ENCODE peak calls at places on chromosome 3, in six cellular contexts. E, Y, D, V, Q and I are unnamed samples.

GRCh38 chr3:104291437-104291851 is 1075.3 kb upstream of the ALCAM start:
- DNase-seq in E (no peak), Y (no peak), D (no peak), V (no peak), Q (no peak), I (no peak)

GRCh38 chr3:50227390-50228183 is 8.4 kb upstream of the GNAI2 start:
- DNase-seq in E (peak; percentile 96), Y (peak; percentile 97), D (peak; percentile 97), V (peak; percentile 88), Q (peak; percentile 92), I (peak; percentile 89)

GRCh38 chr3:51933471-51934138 is 8.1 kb downstream of the RRP9 start:
- DNase-seq in E (no peak), Y (no peak), D (peak; percentile 53), V (no peak), Q (no peak), I (no peak)

GRCh38 chr3:184373422-184373821 is 4.6 kb downstream of the THPO start:
- DNase-seq in E (peak; percentile 47), Y (no peak), D (peak; percentile 63), V (no peak), Q (no peak), I (peak; percentile 62)

GRCh38 chr3:158794936-158795518 is 6.8 kb upstream of the MFSD1 start:
- DNase-seq in E (no peak), Y (peak; percentile 63), D (no peak), V (no peak), Q (no peak), I (no peak)

GRCh38 chr3:116256843-116257485 is 188.3 kb downstream of the LSAMP start:
- DNase-seq in E (no peak), Y (peak; percentile 26), D (no peak), V (no peak), Q (no peak), I (no peak)

GRCh38 chr3:186107148-186108105 is 1.5 kb downstream of the ETV5 start:
- DNase-seq in E (peak; percentile 74), Y (peak; percentile 88), D (peak; percentile 88), V (peak; percentile 49), Q (no peak), I (peak; percentile 84)

GRCh38 chr3:10470666-10471336 is 34.6 kb downstream of the ATP2B2 start:
- DNase-seq in E (no peak), Y (peak; percentile 87), D (no peak), V (no peak), Q (peak; percentile 33), I (no peak)

GRCh38 chr3:15428539-15428938 is 1.1 kb downstream of the EAF1 start:
- DNase-seq in E (no peak), Y (no peak), D (no peak), V (no peak), Q (no peak), I (peak; percentile 33)

GRCh38 chr3:24235121-24235520 is 259.5 kb downstream of the THRB start:
- DNase-seq in E (no peak), Y (no peak), D (no peak), V (no peak), Q (no peak), I (no peak)

GRCh38 chr3:192802957-192803899 is 75.9 kb upstream of the FGF12 start:
- DNase-seq in E (no peak), Y (peak; percentile 77), D (no peak), V (no peak), Q (peak; percentile 36), I (no peak)

GRCh38 chr3:158683216-158683975 is 10.9 kb upstream of the LXN start:
- DNase-seq in E (no peak), Y (no peak), D (no peak), V (no peak), Q (no peak), I (no peak)

GRCh38 chr3:79937567-79937966 is 169.8 kb upstream of the ROBO1 start:
- DNase-seq in E (no peak), Y (peak; percentile 54), D (no peak), V (no peak), Q (peak; percentile 50), I (no peak)

GRCh38 chr3:62323241-62323640 is 50.1 kb downstream of the FEZF2 start:
- DNase-seq in E (no peak), Y (no peak), D (no peak), V (no peak), Q (no peak), I (no peak)

DNA sequence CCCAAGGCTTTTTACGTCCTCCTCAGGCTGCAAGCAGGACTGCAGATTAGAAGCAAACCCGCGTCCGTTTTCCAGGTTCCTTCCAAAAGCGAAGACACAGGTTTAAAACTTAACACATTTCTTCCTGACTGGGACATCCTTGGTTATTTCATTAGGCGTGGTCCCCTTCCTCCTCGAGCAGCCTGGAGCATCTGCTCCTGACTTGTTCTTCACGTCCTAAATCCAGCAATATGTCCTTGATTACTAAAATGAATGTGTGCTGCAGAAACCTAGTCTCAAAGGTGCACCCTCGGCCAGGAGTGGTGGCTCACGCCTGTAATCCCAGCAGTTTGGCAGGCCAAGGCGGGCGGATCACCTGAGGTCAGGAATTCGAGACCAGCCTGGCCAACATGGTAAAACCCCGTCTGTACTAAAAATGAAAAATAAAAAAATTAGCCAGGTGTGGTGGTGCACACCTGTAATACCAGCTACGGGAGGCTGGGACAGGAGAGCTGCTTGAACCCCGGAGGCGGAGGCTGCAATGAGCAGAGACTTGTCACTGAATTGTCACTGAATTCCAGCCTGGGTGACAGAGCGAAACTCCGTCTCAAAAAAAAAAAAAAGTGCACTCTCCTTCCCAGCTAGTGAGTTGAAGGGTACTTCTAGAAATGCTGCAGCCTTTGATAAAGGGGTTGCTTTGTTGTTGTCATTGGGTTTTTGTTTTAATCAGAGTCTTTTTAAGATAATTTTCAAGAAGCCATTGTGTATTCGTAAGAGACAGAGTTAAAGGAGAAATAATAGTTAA is 853 bp upstream of the LRIG1 start:
- DNase-seq in E (no peak), Y (no peak), D (no peak), V (no peak), Q (no peak), I (no peak)
- H3K4me3 ChIP-seq in E (peak overlapping the region; percentile 93), Y (peak overlapping the region; percentile 46), D (peak overlapping the region; percentile 15), V (peak overlapping the region; percentile 91), Q (peak overlapping the region; percentile 31), I (peak overlapping the region; percentile 50)

DNA sequence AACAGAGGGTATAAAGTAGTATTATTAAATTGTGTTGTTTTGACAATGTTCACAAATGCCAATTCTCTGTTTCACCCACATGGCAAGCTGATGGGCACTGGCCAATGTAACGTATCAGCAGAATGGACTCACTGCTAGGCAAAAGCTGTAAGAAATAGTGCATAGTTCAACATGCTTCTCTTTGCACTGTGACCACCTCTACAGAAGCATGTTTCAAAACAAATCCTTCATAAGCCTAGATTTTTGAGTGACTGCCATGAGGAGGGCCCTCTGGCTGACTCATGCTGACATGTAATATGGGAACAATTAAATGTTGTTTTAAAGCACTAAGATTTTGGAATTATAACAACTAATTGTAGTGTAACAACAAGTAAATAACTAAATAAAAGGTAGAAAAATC is 3.2 kb downstream of the GBE1 start:
- DNase-seq in E (no peak), Y (no peak), D (no peak), V (no peak), Q (no peak), I (peak; percentile 50)
- H3K4me3 ChIP-seq in E (no peak overlapping the region), Y (no peak overlapping the region), D (no peak overlapping the region), V (no peak overlapping the region), Q (no peak overlapping the region), I (no peak overlapping the region)

GRCh38 chr3:33642806-33643205 is 75.2 kb downstream of the CLASP2 start:
- DNase-seq in E (no peak), Y (no peak), D (no peak), V (no peak), Q (no peak), I (no peak)
- H3K4me3 ChIP-seq in E (no peak overlapping the region), Y (no peak overlapping the region), D (no peak overlapping the region), V (no peak overlapping the region), Q (no peak overlapping the region), I (no peak overlapping the region)

GRCh38 chr3:128482857-128483656 is 9.9 kb downstream of the GATA2 start:
- DNase-seq in E (peak; percentile 25), Y (peak; percentile 57), D (peak; percentile 85), V (peak; percentile 73), Q (no peak), I (no peak)
- H3K4me3 ChIP-seq in E (peak overlapping the region; percentile 84), Y (peak overlapping the region; percentile 53), D (no peak overlapping the region), V (peak overlapping the region; percentile 23), Q (peak overlapping the region; percentile 22), I (no peak overlapping the region)

DNA sequence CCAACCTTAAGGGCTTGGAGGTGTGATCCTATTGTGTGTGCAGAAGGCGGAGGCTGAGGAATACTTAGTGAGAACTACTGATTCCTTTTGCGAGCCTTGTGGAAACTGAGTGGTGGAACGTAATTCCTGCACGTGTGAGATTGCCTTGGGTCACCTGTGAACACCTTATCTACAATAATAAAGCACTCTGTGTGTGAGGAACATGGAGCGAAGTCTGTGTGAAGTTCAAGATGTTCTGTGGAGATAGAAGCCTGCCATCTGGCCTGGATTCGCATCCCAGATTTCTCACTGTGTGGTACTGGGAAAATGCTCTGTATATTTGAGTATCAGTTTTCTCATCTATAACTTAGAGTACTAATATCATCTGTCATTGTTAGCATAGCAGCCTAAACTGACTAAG is 179.5 kb upstream of the PDZRN3 start:
- DNase-seq in E (no peak), Y (no peak), D (no peak), V (no peak), Q (no peak), I (no peak)
- H3K4me3 ChIP-seq in E (no peak overlapping the region), Y (no peak overlapping the region), D (no peak overlapping the region), V (no peak overlapping the region), Q (no peak overlapping the region), I (no peak overlapping the region)

GRCh38 chr3:77149382-77149781 is 109.5 kb downstream of the ROBO2 start:
- DNase-seq in E (no peak), Y (no peak), D (no peak), V (no peak), Q (no peak), I (no peak)
- H3K4me3 ChIP-seq in E (no peak overlapping the region), Y (no peak overlapping the region), D (no peak overlapping the region), V (no peak overlapping the region), Q (no peak overlapping the region), I (no peak overlapping the region)

DNA sequence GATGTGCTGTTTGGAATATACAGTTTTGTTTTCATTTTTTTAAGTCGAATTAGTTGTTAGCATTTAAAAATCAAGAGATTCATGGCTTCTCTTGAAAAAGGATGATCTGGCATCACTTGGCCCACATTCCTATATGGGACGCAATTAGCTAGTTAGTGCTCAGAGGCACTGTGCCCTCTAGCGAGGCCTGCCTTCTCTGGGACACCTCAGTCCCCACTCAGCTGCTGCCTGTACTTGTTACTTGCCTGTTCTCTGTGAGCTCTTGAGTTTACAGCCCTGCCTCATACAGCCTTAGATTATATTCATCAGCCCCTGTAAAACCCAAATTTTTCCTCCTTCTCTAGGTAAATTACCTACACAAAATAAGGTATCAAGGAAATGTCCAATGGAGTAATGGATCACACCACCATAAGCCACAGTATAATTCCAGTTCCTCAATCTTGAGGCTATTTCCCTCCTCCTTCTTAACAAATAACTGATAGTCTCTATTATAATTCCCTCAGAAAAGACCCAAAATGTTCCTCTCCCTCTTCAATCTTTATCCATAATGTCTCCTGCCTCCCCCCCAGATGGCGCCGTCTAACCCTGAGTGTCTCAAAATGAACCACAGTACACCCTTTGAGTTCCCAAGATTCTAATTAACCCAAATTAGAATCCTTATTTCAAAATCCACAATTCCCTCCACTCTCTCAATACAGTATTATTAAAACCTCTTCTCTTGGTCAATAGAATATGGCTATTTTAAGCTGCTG is 2.7 kb downstream of the ZMAT3 start:
- DNase-seq in E (no peak), Y (peak; percentile 50), D (no peak), V (no peak), Q (no peak), I (peak; percentile 52)
- H3K4me3 ChIP-seq in E (no peak overlapping the region), Y (no peak overlapping the region), D (no peak overlapping the region), V (no peak overlapping the region), Q (no peak overlapping the region), I (no peak overlapping the region)